ENCODE peak calls at places on chromosomes 2 and 18, in eight cellular contexts. B is GM12865; T is HFFc6; N is Calu3; G is cardiac muscle cell; H is astrocyte of the spinal cord; R is MCF 10A; W is activated CD8-positive, alpha-beta T cell treated with anti-CD3 and anti-CD28 coated beads for 36 hours. I is an unnamed sample.

GRCh38 chr2:17571681-17572080 is 31.2 kb downstream of the VSNL1 start:
- DNase-seq in B (no peak), T (no peak), N (no peak), G (no peak), H (peak), R (no peak), W (no peak), I (no peak)

GRCh38 chr2:76861708-76862107 is 660.5 kb downstream of the LRRTM4 start:
- DNase-seq in B (peak), T (no peak), N (no peak), G (peak), H (peak), R (no peak), W (no peak), I (no peak)

GRCh38 chr2:17615728-17616351 is 75.3 kb downstream of the VSNL1 start:
- DNase-seq in B (no peak), T (no peak), N (peak), G (peak), H (peak), R (peak), W (no peak), I (no peak)

GRCh38 chr2:240468300-240469238 is 33.1 kb downstream of the GPC1 start:
- DNase-seq in B (no peak), T (no peak), N (no peak), G (no peak), H (no peak), R (no peak), W (no peak), I (no peak)

GRCh38 chr2:41853427-41854191 is 194.2 kb upstream of the PKDCC start:
- DNase-seq in B (peak), T (peak), N (peak), G (peak), H (peak), R (peak), W (peak), I (peak)

GRCh38 chr18:64972545-64972944 is 778.3 kb upstream of the CDH7 start:
- DNase-seq in B (no peak), T (no peak), N (no peak), G (no peak), H (peak), R (peak), W (no peak), I (no peak)

GRCh38 chr2:43318791-43319190 is 92.4 kb upstream of the ZFP36L2 start:
- DNase-seq in B (no peak), T (peak), N (no peak), G (no peak), H (peak), R (peak), W (no peak), I (no peak)

GRCh38 chr2:108923019-108923700 is 65.9 kb downstream of the EDAR start:
- DNase-seq in B (no peak), T (no peak), N (no peak), G (no peak), H (no peak), R (peak), W (no peak), I (no peak)

GRCh38 chr2:28674062-28674712 is 77.4 kb upstream of the PPP1CB start:
- DNase-seq in B (no peak), T (no peak), N (no peak), G (peak), H (peak), R (no peak), W (no peak), I (no peak)

GRCh38 chr18:12948055-12948804 is 419 bp downstream of the SEH1L start:
- DNase-seq in B (peak), T (peak), N (peak), G (peak), H (peak), R (peak), W (peak), I (peak)

GRCh38 chr2:920999-921398 is 29.6 kb upstream of the SNTG2 start:
- DNase-seq in B (no peak), T (no peak), N (no peak), G (no peak), H (no peak), R (no peak), W (no peak), I (no peak)

GRCh38 chr2:163556511-163556910 is 179.3 kb downstream of the FIGN start:
- DNase-seq in B (no peak), T (peak), N (no peak), G (no peak), H (peak), R (no peak), W (no peak), I (no peak)

GRCh38 chr2:73859721-73860586 is 31.2 kb downstream of the STAMBP start:
- DNase-seq in B (no peak), T (peak), N (peak), G (peak), H (peak), R (peak), W (peak), I (no peak)

GRCh38 chr2:168114619-168115018 is 132.8 kb downstream of the STK39 start:
- DNase-seq in B (no peak), T (no peak), N (no peak), G (peak), H (no peak), R (no peak), W (no peak), I (no peak)

GRCh38 chr2:39851691-39852110 is 72.6 kb upstream of the THUMPD2 start:
- DNase-seq in B (peak), T (peak), N (no peak), G (peak), H (peak), R (peak), W (peak), I (no peak)

GRCh38 chr2:159202568-159203071 is 83.9 kb downstream of the WDSUB1 start:
- DNase-seq in B (no peak), T (peak), N (no peak), G (peak), H (peak), R (no peak), W (no peak), I (no peak)

GRCh38 chr2:118380915-118381653 is 292.8 kb downstream of the INSIG2 start:
- DNase-seq in B (no peak), T (no peak), N (no peak), G (no peak), H (peak), R (no peak), W (no peak), I (no peak)

GRCh38 chr2:110872521-110872920 is 140.1 kb downstream of the ACOXL start:
- DNase-seq in B (peak), T (no peak), N (no peak), G (no peak), H (no peak), R (no peak), W (no peak), I (no peak)

DNA sequence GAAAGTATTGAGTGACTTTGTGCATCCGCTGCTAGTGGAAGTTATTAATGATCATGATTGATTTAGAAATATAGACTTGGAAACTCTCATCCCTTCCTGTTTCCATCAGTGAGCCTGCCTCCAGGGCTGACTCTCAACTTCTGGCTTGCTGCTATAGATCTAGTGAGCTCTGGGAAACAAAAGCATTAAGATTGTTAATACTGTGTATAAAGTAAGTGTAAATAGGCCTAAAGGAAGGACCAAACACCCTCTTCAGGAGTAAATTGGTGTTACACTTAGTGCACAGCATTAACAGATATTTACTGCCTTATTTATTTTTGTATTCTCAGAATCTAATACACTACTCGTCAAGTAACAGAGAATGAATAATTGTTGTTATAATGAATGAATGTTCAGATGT is 285.6 kb downstream of the THSD7B start:
- DNase-seq in B (peak), T (no peak), N (no peak), G (no peak), H (no peak), R (peak), W (no peak), I (no peak)
- TF ChIP-seq CTCF in B (peak), T (peak), N (no peak), G (no peak), H (no peak), R (peak), W (no peak), I (no peak)

GRCh38 chr2:228037915-228038314 is 143.6 kb downstream of the SPHKAP start:
- DNase-seq in B (no peak), T (no peak), N (no peak), G (no peak), H (no peak), R (no peak), W (no peak), I (no peak)

GRCh38 chr2:228040995-228041394 is 140.5 kb downstream of the SPHKAP start:
- DNase-seq in B (no peak), T (no peak), N (no peak), G (no peak), H (no peak), R (no peak), W (no peak), I (no peak)

GRCh38 chr2:228039752-228040534 is 141.5 kb downstream of the SPHKAP start:
- DNase-seq in B (peak), T (peak), N (peak), G (peak), H (peak), R (peak), W (no peak), I (no peak)
- TF ChIP-seq CTCF in B (peak), T (peak), N (peak), G (peak), H (peak), R (peak), W (peak), I (peak)

GRCh38 chr2:99190548-99190947 is 9.6 kb downstream of the MRPL30 start:
- DNase-seq in B (no peak), T (no peak), N (no peak), G (no peak), H (no peak), R (no peak), W (no peak), I (no peak)
- TF ChIP-seq CTCF in B (no peak), T (peak), N (no peak), G (no peak), H (peak), R (no peak), W (no peak), I (no peak)

GRCh38 chr2:174161490-174161889 is 86.8 kb downstream of the OLA1 start:
- DNase-seq in B (no peak), T (no peak), N (no peak), G (no peak), H (no peak), R (no peak), W (no peak), I (no peak)

GRCh38 chr2:174153757-174154680 is 94.3 kb downstream of the OLA1 start:
- DNase-seq in B (no peak), T (peak), N (no peak), G (peak), H (peak), R (peak), W (no peak), I (no peak)

GRCh38 chr2:174157048-174157447 is 91.3 kb downstream of the OLA1 start:
- DNase-seq in B (no peak), T (no peak), N (no peak), G (no peak), H (no peak), R (no peak), W (no peak), I (no peak)

GRCh38 chr2:174158003-174158402 is 90.3 kb downstream of the OLA1 start:
- DNase-seq in B (peak), T (peak), N (peak), G (peak), H (peak), R (peak), W (peak), I (no peak)
- TF ChIP-seq CTCF in B (peak), T (peak), N (peak), G (peak), H (peak), R (peak), W (peak), I (peak)

GRCh38 chr2:231527955-231528635 is 2.1 kb downstream of the NMUR1 start:
- DNase-seq in B (no peak), T (no peak), N (no peak), G (no peak), H (no peak), R (no peak), W (no peak), I (no peak)

GRCh38 chr2:231532189-231533035 is 2.2 kb upstream of the NMUR1 start:
- DNase-seq in B (no peak), T (no peak), N (no peak), G (no peak), H (no peak), R (no peak), W (no peak), I (no peak)

GRCh38 chr2:231528636-231529030 is 1.6 kb downstream of the NMUR1 start:
- DNase-seq in B (no peak), T (no peak), N (no peak), G (no peak), H (no peak), R (no peak), W (no peak), I (no peak)

GRCh38 chr2:231531408-231532188 is 1.4 kb upstream of the NMUR1 start:
- DNase-seq in B (no peak), T (no peak), N (no peak), G (no peak), H (no peak), R (no peak), W (no peak), I (no peak)

GRCh38 chr2:231530099-231531085 is at the start of gene NMUR1:
- DNase-seq in B (peak), T (no peak), N (peak), G (peak), H (no peak), R (no peak), W (peak), I (no peak)
- TF ChIP-seq CTCF in B (peak), T (peak), N (peak), G (peak), H (peak), R (peak), W (peak), I (peak)

DNA sequence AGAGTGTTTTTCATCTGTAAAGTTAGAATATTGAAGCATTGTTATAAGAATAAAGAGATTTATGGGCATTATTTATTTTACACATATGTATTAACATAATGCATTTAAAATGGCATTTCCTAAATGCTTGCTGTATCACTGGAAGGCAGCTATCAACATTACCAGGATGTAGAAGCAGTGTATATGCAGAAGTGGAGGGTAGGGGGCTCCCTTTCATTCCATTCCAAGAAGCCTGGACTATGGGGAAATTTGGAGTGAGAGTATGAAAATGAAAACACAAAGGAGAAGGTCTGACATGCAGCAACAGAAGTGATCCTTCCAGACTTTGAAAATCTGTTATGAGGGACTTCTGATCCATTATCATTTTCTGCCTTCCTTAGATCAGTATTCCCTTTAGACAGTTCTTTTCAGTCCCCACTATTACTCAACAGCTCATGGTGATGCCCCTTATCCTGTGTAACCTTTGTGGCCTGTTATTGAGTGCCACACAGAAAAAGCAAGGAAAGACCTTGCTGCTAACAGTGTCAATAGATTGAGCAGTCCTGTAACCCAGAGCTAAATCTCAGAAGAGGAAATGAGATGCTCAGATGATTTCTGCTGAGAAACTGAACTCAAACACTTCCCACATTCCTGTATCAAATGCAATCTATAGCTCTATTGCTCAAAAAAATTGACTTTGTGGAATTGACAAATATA is 216.6 kb downstream of the HNMT start:
- DNase-seq in B (no peak), T (no peak), N (peak), G (peak), H (no peak), R (peak), W (no peak), I (no peak)
- TF ChIP-seq CTCF in B (no peak), T (no peak), N (no peak), G (no peak), H (peak), R (peak), W (no peak), I (no peak)

GRCh38 chr18:57859314-57859713 is 56.2 kb upstream of the ATP8B1 start:
- DNase-seq in B (peak), T (no peak), N (peak), G (peak), H (peak), R (peak), W (peak), I (no peak)
- TF ChIP-seq CTCF in B (peak), T (peak), N (peak), G (peak), H (peak), R (peak), W (peak), I (peak)

DNA sequence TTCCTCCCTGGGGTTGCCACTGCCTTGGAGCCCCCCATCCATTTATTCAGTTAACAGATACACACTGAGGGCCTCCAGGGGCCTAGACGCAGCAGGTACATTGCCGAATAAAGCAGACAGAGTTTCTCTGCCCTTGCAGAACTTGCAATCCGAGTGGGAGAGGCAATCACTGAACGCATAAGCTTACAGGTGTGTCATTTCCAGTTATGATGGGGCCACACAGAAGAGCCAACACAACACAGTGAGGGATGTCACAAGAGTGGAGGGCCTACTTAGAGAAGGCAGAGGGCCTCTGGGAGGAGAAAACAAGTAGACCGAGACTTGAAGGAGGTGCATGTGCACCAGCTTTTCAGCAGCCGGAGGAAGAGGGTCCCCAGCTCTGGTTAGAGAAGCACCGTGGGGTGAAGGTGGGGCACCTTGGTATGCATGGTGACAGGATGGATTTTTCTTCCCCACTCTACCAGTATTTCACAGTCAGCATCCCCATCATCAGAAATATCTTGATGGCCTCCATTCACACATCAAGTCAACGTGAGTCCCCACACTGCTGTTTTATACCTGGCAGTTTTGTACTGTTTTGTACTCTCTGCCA is 150.9 kb downstream of the SMAD7 start:
- DNase-seq in B (peak), T (no peak), N (no peak), G (no peak), H (no peak), R (no peak), W (no peak), I (peak)
- TF ChIP-seq CTCF in B (no peak), T (no peak), N (no peak), G (no peak), H (no peak), R (no peak), W (no peak), I (no peak)

GRCh38 chr18:59996370-59996966 is 96.7 kb downstream of the PMAIP1 start:
- DNase-seq in B (peak), T (peak), N (peak), G (peak), H (peak), R (peak), W (peak), I (no peak)

GRCh38 chr18:59993560-59993959 is 93.8 kb downstream of the PMAIP1 start:
- DNase-seq in B (no peak), T (no peak), N (no peak), G (no peak), H (no peak), R (no peak), W (no peak), I (no peak)

GRCh38 chr18:59990121-59990818 is 90.5 kb downstream of the PMAIP1 start:
- DNase-seq in B (no peak), T (no peak), N (no peak), G (no peak), H (peak), R (no peak), W (no peak), I (no peak)

GRCh38 chr18:59994357-59994756 is 94.6 kb downstream of the PMAIP1 start:
- DNase-seq in B (peak), T (no peak), N (no peak), G (peak), H (peak), R (peak), W (no peak), I (no peak)
- TF ChIP-seq CTCF in B (peak), T (peak), N (no peak), G (no peak), H (peak), R (no peak), W (no peak), I (no peak)

DNA sequence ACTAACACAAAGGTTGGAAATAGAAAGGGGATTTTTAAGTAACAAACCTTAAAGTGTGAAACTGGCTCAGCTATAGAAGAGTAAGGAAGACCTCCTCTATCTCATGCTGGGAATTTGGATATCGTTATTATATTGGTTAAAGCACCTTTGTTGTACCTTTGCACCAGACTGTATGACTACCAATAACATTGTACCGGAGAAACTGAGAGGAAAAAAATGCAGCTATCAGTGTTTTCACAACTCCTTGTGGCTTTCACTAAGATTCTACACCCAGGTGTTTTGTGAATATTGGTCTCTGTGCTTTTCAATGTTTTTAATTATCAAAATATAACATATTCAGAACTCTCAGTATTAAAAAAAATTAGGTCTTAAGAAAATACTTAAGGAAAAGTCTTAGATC is 48.7 kb downstream of the DTNB start:
- DNase-seq in B (no peak), T (no peak), N (no peak), G (no peak), H (no peak), R (no peak), W (no peak), I (no peak)
- TF ChIP-seq CTCF in B (no peak), T (no peak), N (no peak), G (no peak), H (no peak), R (no peak), W (no peak), I (no peak)

I was measured in D721Med.